ENCODE peak calls at places on chromosomes 13 and 19, in six cellular contexts. R is breast epithelium, H is gastrocnemius medialis, I is tibial artery, D is pancreas, A is neuronal stem cell. S is an unnamed sample.

GRCh38 chr19:4506449-4507149 is 11.7 kb downstream of the PLIN4 start:
- DNase-seq in R (no peak), H (no peak), I (no peak), D (no peak), A (no peak), S (no peak)

GRCh38 chr13:94033830-94034642 is 445.4 kb downstream of the DCT start:
- DNase-seq in R (no peak), H (no peak), I (no peak), D (no peak), A (no peak), S (no peak)

GRCh38 chr13:27449081-27449603 is 1.2 kb downstream of the MTIF3 start:
- DNase-seq in R (no peak), H (no peak), I (no peak), D (no peak), A (no peak), S (no peak)

GRCh38 chr13:21638319-21639282 is 32.3 kb upstream of the FGF9 start:
- DNase-seq in R (no peak), H (no peak), I (no peak), D (no peak), A (peak; percentile 35), S (no peak)

GRCh38 chr13:74770361-74770760 is 636.2 kb upstream of the KLF12 start:
- DNase-seq in R (no peak), H (no peak), I (no peak), D (no peak), A (no peak), S (no peak)

GRCh38 chr13:34591801-34592454 is 350.1 kb upstream of the NBEA start:
- DNase-seq in R (no peak), H (peak; percentile 35), I (no peak), D (peak; percentile 21), A (no peak), S (peak; percentile 70)

GRCh38 chr13:98658131-98658530 is 81.2 kb upstream of the STK24 start:
- DNase-seq in R (no peak), H (no peak), I (no peak), D (no peak), A (no peak), S (no peak)

GRCh38 chr13:75635101-75635620 is 969 bp upstream of the LMO7 start:
- DNase-seq in R (no peak), H (no peak), I (no peak), D (no peak), A (no peak), S (no peak)

GRCh38 chr13:46655727-46656180 is 102.8 kb downstream of the LRCH1 start:
- DNase-seq in R (peak; percentile 83), H (no peak), I (no peak), D (no peak), A (peak; percentile 23), S (no peak)

GRCh38 chr19:1019980-1020867 is 699 bp downstream of the TMEM259 start:
- DNase-seq in R (no peak), H (peak; percentile 48), I (no peak), D (no peak), A (no peak), S (no peak)

GRCh38 chr19:40584007-40584406 is 7.3 kb downstream of the SHKBP1 start:
- DNase-seq in R (no peak), H (no peak), I (no peak), D (no peak), A (no peak), S (no peak)

GRCh38 chr13:41827507-41828213 is 133.2 kb downstream of the VWA8 start:
- DNase-seq in R (no peak), H (peak; percentile 66), I (peak; percentile 66), D (no peak), A (no peak), S (no peak)

GRCh38 chr19:10896851-10897526 is 25.6 kb downstream of the CARM1 start:
- DNase-seq in R (no peak), H (no peak), I (no peak), D (no peak), A (no peak), S (no peak)

GRCh38 chr13:46553886-46554855 is 1.2 kb downstream of the LRCH1 start:
- DNase-seq in R (peak; percentile 63), H (peak; percentile 30), I (peak; percentile 85), D (peak; percentile 53), A (no peak), S (peak; percentile 63)

GRCh38 chr13:26038931-26039475 is 12.8 kb downstream of the SHISA2 start:
- DNase-seq in R (no peak), H (no peak), I (no peak), D (no peak), A (no peak), S (no peak)

GRCh38 chr13:30739646-30740642 is 4.6 kb downstream of the ALOX5AP start:
- DNase-seq in R (no peak), H (no peak), I (no peak), D (no peak), A (no peak), S (no peak)

GRCh38 chr13:23086951-23087350 is 93.8 kb upstream of the SGCG start:
- DNase-seq in R (no peak), H (no peak), I (no peak), D (no peak), A (no peak), S (no peak)

GRCh38 chr13:66534561-66534960 is 695.6 kb downstream of the PCDH9 start:
- DNase-seq in R (no peak), H (no peak), I (no peak), D (no peak), A (no peak), S (no peak)

GRCh38 chr13:110921209-110921608 is 6.3 kb upstream of the ANKRD10 start:
- DNase-seq in R (no peak), H (no peak), I (no peak), D (no peak), A (no peak), S (no peak)

GRCh38 chr13:78603240-78603947 is at the start of gene POU4F1:
- DNase-seq in R (no peak), H (no peak), I (no peak), D (no peak), A (peak; percentile 81), S (peak; percentile 59)

GRCh38 chr19:15779756-15780476 is 7.5 kb upstream of the OR10H5 start:
- DNase-seq in R (peak; percentile 76), H (peak; percentile 16), I (peak; percentile 82), D (peak; percentile 78), A (no peak), S (peak; percentile 80)

GRCh38 chr13:95212962-95213850 is 88.0 kb downstream of the ABCC4 start:
- DNase-seq in R (no peak), H (no peak), I (no peak), D (no peak), A (no peak), S (no peak)

GRCh38 chr19:46862974-46863632 is 2.3 kb downstream of the ARHGAP35 start:
- DNase-seq in R (no peak), H (no peak), I (no peak), D (no peak), A (no peak), S (no peak)

GRCh38 chr13:25044071-25044470 is 51.9 kb upstream of the PABPC3 start:
- DNase-seq in R (no peak), H (no peak), I (no peak), D (no peak), A (no peak), S (no peak)

GRCh38 chr19:53880716-53881481 is 1.1 kb upstream of the PRKCG start:
- DNase-seq in R (no peak), H (no peak), I (no peak), D (no peak), A (no peak), S (no peak)
- H3K4me1 ChIP-seq in R (no peaks in the 10 kb centered on the region), H (peaks cover 7% of the 10 kb centered on the region), I (peaks cover 30% of the 10 kb centered on the region), D (no peaks in the 10 kb centered on the region), A (peaks cover 28% of the 10 kb centered on the region), S (no peaks in the 10 kb centered on the region)

GRCh38 chr13:113205428-113205931 is 3.0 kb downstream of the PCID2 start:
- DNase-seq in R (no peak), H (no peak), I (no peak), D (no peak), A (no peak), S (no peak)
- H3K27ac ChIP-seq in R (no peak overlapping the region), H (peak overlapping the region; percentile 57), I (no peak overlapping the region), D (no peak overlapping the region), A (no peak overlapping the region), S (peak overlapping the region; percentile 26)

DNA sequence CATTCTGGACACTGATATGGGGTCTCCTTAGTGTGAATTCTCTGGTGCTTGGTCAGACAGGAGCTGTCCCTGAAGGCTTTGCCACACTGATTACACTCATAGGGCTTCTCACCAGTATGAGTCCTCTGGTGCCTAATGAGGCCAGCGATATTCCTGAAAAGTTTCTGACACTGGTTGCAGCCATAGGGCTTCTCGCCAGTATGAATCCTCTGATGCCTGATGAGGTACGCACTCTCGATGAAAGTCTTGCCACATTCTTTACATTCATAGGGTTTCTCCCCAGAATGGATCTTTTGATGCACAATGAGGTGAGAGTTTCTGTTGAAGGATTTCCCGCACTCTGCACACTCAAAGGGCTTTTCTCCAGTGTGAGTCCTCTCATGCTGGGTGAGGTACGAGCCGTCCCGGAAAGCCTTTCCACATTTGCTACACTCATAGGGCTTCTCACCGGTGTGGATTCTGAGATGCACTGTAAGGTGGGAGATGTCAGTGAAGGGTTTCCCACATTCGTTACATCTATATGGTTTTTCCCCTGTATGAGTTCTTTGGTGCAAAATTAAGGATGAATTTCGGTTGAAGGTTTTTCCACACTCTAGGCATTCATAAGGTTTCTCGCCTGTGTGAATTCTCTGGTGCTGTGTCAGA is 22.4 kb downstream of the ZNF329 start:
- DNase-seq in R (no peak), H (no peak), I (no peak), D (no peak), A (no peak), S (no peak)
- H3K4me1 ChIP-seq in R (no peaks in the 10 kb centered on the region), H (no peaks in the 10 kb centered on the region), I (no peaks in the 10 kb centered on the region), D (no peaks in the 10 kb centered on the region), A (no peaks in the 10 kb centered on the region), S (no peaks in the 10 kb centered on the region)

GRCh38 chr13:37198629-37199028 is 93.2 kb upstream of the CSNK1A1L start:
- DNase-seq in R (no peak), H (no peak), I (no peak), D (no peak), A (peak; percentile 8), S (no peak)
- H3K27ac ChIP-seq in R (no peak overlapping the region), H (no peak overlapping the region), I (no peak overlapping the region), D (no peak overlapping the region), A (no peak overlapping the region), S (no peak overlapping the region)

GRCh38 chr19:14411161-14411560 is 8.0 kb downstream of the DDX39A start:
- DNase-seq in R (no peak), H (no peak), I (no peak), D (no peak), A (no peak), S (no peak)

GRCh38 chr19:14413765-14414171 is 5.4 kb downstream of the DDX39A start:
- DNase-seq in R (no peak), H (no peak), I (no peak), D (no peak), A (no peak), S (no peak)

GRCh38 chr19:14410775-14411134 is 8.4 kb downstream of the DDX39A start:
- DNase-seq in R (no peak), H (no peak), I (no peak), D (no peak), A (no peak), S (no peak)

GRCh38 chr19:14413355-14413754 is 5.8 kb downstream of the DDX39A start:
- DNase-seq in R (no peak), H (no peak), I (no peak), D (no peak), A (no peak), S (no peak)

GRCh38 chr19:14412436-14413071 is 6.6 kb downstream of the DDX39A start:
- DNase-seq in R (no peak), H (no peak), I (no peak), D (no peak), A (no peak), S (no peak)
- H3K4me1 ChIP-seq in R (no peaks in the 10 kb centered on the region), H (peaks cover 11% of the 10 kb centered on the region), I (peaks cover 40% of the 10 kb centered on the region), D (no peaks in the 10 kb centered on the region), A (peaks cover 11% of the 10 kb centered on the region), S (peaks cover 13% of the 10 kb centered on the region)

GRCh38 chr19:44717603-44718002 is 18.7 kb downstream of the CEACAM16 start:
- DNase-seq in R (no peak), H (no peak), I (no peak), D (no peak), A (no peak), S (no peak)
- H3K27ac ChIP-seq in R (no peak overlapping the region), H (peak overlapping the region; percentile 64), I (no peak overlapping the region), D (peak overlapping the region; percentile 92), A (no peak overlapping the region), S (peak overlapping the region; percentile 53)